ENCODE peak calls at places on chromosomes 2 and 18, in six cellular contexts. Q, O, J, T, Y and U are unnamed samples.

GRCh38 chr2:149729575-149729974 is 142.0 kb upstream of the MMADHC start:
- DNase-seq in Q (no peak), O (no peak), J (no peak), T (no peak), Y (no peak), U (no peak)

GRCh38 chr2:22536131-22536530 is 848.8 kb upstream of the KLHL29 start:
- DNase-seq in Q (no peak), O (peak), J (no peak), T (no peak), Y (no peak), U (no peak)

GRCh38 chr2:53842891-53843290 is 16.9 kb downstream of the GPR75 start:
- DNase-seq in Q (no peak), O (no peak), J (no peak), T (no peak), Y (no peak), U (no peak)

GRCh38 chr18:47912343-47912742 is 18.1 kb downstream of the SMAD2 start:
- DNase-seq in Q (no peak), O (no peak), J (no peak), T (no peak), Y (no peak), U (no peak)

GRCh38 chr2:201696151-201696659 is 2.2 kb downstream of the MPP4 start:
- DNase-seq in Q (no peak), O (peak), J (no peak), T (no peak), Y (no peak), U (no peak)

GRCh38 chr2:173149491-173149890 is 73.8 kb downstream of the MAP3K20 start:
- DNase-seq in Q (no peak), O (no peak), J (no peak), T (no peak), Y (no peak), U (peak)

GRCh38 chr2:74715880-74716279 is 61.8 kb downstream of the SEMA4F start:
- DNase-seq in Q (no peak), O (no peak), J (no peak), T (no peak), Y (no peak), U (no peak)

GRCh38 chr2:221572821-221573429 is 821 bp upstream of the EPHA4 start:
- DNase-seq in Q (peak), O (peak), J (peak), T (no peak), Y (peak), U (no peak)

GRCh38 chr2:216554755-216555154 is 56.1 kb downstream of the RPL37A start:
- DNase-seq in Q (no peak), O (no peak), J (no peak), T (no peak), Y (peak), U (no peak)

GRCh38 chr18:54750350-54750749 is 77.9 kb upstream of the RAB27B start:
- DNase-seq in Q (no peak), O (no peak), J (no peak), T (no peak), Y (no peak), U (no peak)

GRCh38 chr2:19901201-19901457 is 654 bp downstream of the TTC32 start:
- DNase-seq in Q (no peak), O (peak), J (no peak), T (no peak), Y (no peak), U (no peak)

GRCh38 chr18:75173758-75174157 is 35.2 kb downstream of the PTGR3 start:
- DNase-seq in Q (no peak), O (no peak), J (no peak), T (no peak), Y (no peak), U (no peak)

GRCh38 chr2:17135619-17136018 is 382.6 kb downstream of the RAD51AP2 start:
- DNase-seq in Q (no peak), O (no peak), J (no peak), T (no peak), Y (no peak), U (no peak)